ENCODE peak calls at places on chromosomes 11 and 22, in ten cellular contexts. One of them, this sample, is unnamed.

GRCh38 chr22:27405672-27406388 is 395.7 kb downstream of the MN1 start:
- DNase-seq in T-cell: no peak
- DNase-seq in tibial artery: peak
- DNase-seq in fibroblast of pulmonary artery: peak
- DNase-seq in iris pigment epithelial cell: peak
- DNase-seq in small intestine: peak
- DNase-seq in HFFc6: peak
- DNase-seq in hepatocyte: peak
- DNase-seq in AG04450: no peak
- DNase-seq in mucosa of descending colon: peak
- DNase-seq in this sample: peak

GRCh38 chr11:19075636-19076035 is 15.1 kb upstream of the MRGPRX2 start:
- DNase-seq in tibial artery: no peak
- DNase-seq in fibroblast of pulmonary artery: no peak
- DNase-seq in iris pigment epithelial cell: no peak
- DNase-seq in HFFc6: no peak
- DNase-seq in AG04450: no peak
- DNase-seq in T-cell: no peak
- DNase-seq in hepatocyte: no peak
- DNase-seq in small intestine: no peak
- DNase-seq in mucosa of descending colon: no peak
- DNase-seq in this sample: no peak

GRCh38 chr22:48955351-48956311 is 872.0 kb downstream of the BRD1 start:
- DNase-seq in T-cell: no peak
- DNase-seq in fibroblast of pulmonary artery: no peak
- DNase-seq in tibial artery: peak
- DNase-seq in AG04450: no peak
- DNase-seq in HFFc6: no peak
- DNase-seq in small intestine: no peak
- DNase-seq in hepatocyte: no peak
- DNase-seq in mucosa of descending colon: no peak
- DNase-seq in iris pigment epithelial cell: no peak
- DNase-seq in this sample: no peak

GRCh38 chr22:37511368-37512104 is 7.7 kb downstream of the CARD10 start:
- DNase-seq in HFFc6: no peak
- DNase-seq in mucosa of descending colon: no peak
- DNase-seq in AG04450: no peak
- DNase-seq in T-cell: no peak
- DNase-seq in iris pigment epithelial cell: no peak
- DNase-seq in hepatocyte: no peak
- DNase-seq in tibial artery: no peak
- DNase-seq in fibroblast of pulmonary artery: no peak
- DNase-seq in small intestine: no peak
- DNase-seq in this sample: no peak

GRCh38 chr11:1652026-1652425 is 22.5 kb downstream of the KRTAP5-5 start:
- DNase-seq in mucosa of descending colon: no peak
- DNase-seq in iris pigment epithelial cell: no peak
- DNase-seq in HFFc6: no peak
- DNase-seq in tibial artery: no peak
- DNase-seq in fibroblast of pulmonary artery: no peak
- DNase-seq in AG04450: no peak
- DNase-seq in hepatocyte: no peak
- DNase-seq in T-cell: no peak
- DNase-seq in small intestine: no peak
- DNase-seq in this sample: no peak

GRCh38 chr11:61020706-61021235 is 49.3 kb downstream of the CD6 start:
- DNase-seq in hepatocyte: no peak
- DNase-seq in iris pigment epithelial cell: no peak
- DNase-seq in mucosa of descending colon: no peak
- DNase-seq in tibial artery: no peak
- DNase-seq in AG04450: no peak
- DNase-seq in small intestine: no peak
- DNase-seq in HFFc6: no peak
- DNase-seq in fibroblast of pulmonary artery: no peak
- DNase-seq in T-cell: no peak
- DNase-seq in this sample: no peak

GRCh38 chr11:2825261-2825885 is 60.2 kb downstream of the CDKN1C start:
- DNase-seq in mucosa of descending colon: peak
- DNase-seq in HFFc6: peak
- DNase-seq in small intestine: no peak
- DNase-seq in AG04450: peak
- DNase-seq in iris pigment epithelial cell: peak
- DNase-seq in tibial artery: peak
- DNase-seq in T-cell: no peak
- DNase-seq in fibroblast of pulmonary artery: peak
- DNase-seq in hepatocyte: peak
- DNase-seq in this sample: no peak

GRCh38 chr22:44707178-44707577 is 5.2 kb downstream of the PRR5 start:
- DNase-seq in mucosa of descending colon: no peak
- DNase-seq in T-cell: no peak
- DNase-seq in tibial artery: no peak
- DNase-seq in small intestine: no peak
- DNase-seq in hepatocyte: no peak
- DNase-seq in AG04450: no peak
- DNase-seq in fibroblast of pulmonary artery: no peak
- DNase-seq in iris pigment epithelial cell: no peak
- DNase-seq in HFFc6: no peak
- DNase-seq in this sample: no peak

GRCh38 chr11:107563702-107564101 is 1.8 kb downstream of the ALKBH8 start:
- DNase-seq in hepatocyte: peak
- DNase-seq in tibial artery: peak
- DNase-seq in T-cell: peak
- DNase-seq in iris pigment epithelial cell: peak
- DNase-seq in fibroblast of pulmonary artery: peak
- DNase-seq in small intestine: peak
- DNase-seq in mucosa of descending colon: peak
- DNase-seq in HFFc6: peak
- DNase-seq in AG04450: no peak
- DNase-seq in this sample: no peak

GRCh38 chr11:19652976-19653375 is 59.7 kb upstream of the NAV2 start:
- DNase-seq in tibial artery: no peak
- DNase-seq in HFFc6: no peak
- DNase-seq in T-cell: no peak
- DNase-seq in iris pigment epithelial cell: no peak
- DNase-seq in hepatocyte: no peak
- DNase-seq in mucosa of descending colon: no peak
- DNase-seq in fibroblast of pulmonary artery: no peak
- DNase-seq in small intestine: no peak
- DNase-seq in AG04450: no peak
- DNase-seq in this sample: no peak

GRCh38 chr11:40514124-40514523 is 945.3 kb downstream of the LRRC4C start:
- DNase-seq in fibroblast of pulmonary artery: no peak
- DNase-seq in HFFc6: peak
- DNase-seq in tibial artery: no peak
- DNase-seq in iris pigment epithelial cell: peak
- DNase-seq in mucosa of descending colon: no peak
- DNase-seq in T-cell: no peak
- DNase-seq in hepatocyte: peak
- DNase-seq in small intestine: peak
- DNase-seq in AG04450: no peak
- DNase-seq in this sample: no peak

GRCh38 chr22:23192133-23192532 is 11.8 kb downstream of the BCR start:
- DNase-seq in small intestine: no peak
- DNase-seq in tibial artery: no peak
- DNase-seq in iris pigment epithelial cell: no peak
- DNase-seq in mucosa of descending colon: no peak
- DNase-seq in hepatocyte: no peak
- DNase-seq in fibroblast of pulmonary artery: no peak
- DNase-seq in T-cell: no peak
- DNase-seq in AG04450: no peak
- DNase-seq in HFFc6: no peak
- DNase-seq in this sample: no peak

GRCh38 chr11:17385926-17386325 is 2.5 kb downstream of the KCNJ11 start:
- DNase-seq in small intestine: no peak
- DNase-seq in mucosa of descending colon: no peak
- DNase-seq in hepatocyte: no peak
- DNase-seq in tibial artery: no peak
- DNase-seq in HFFc6: no peak
- DNase-seq in iris pigment epithelial cell: no peak
- DNase-seq in T-cell: no peak
- DNase-seq in AG04450: no peak
- DNase-seq in fibroblast of pulmonary artery: no peak
- DNase-seq in this sample: no peak

GRCh38 chr11:19683862-19684491 is 28.7 kb upstream of the NAV2 start:
- DNase-seq in iris pigment epithelial cell: no peak
- DNase-seq in mucosa of descending colon: no peak
- DNase-seq in fibroblast of pulmonary artery: no peak
- DNase-seq in AG04450: no peak
- DNase-seq in T-cell: no peak
- DNase-seq in tibial artery: no peak
- DNase-seq in HFFc6: no peak
- DNase-seq in small intestine: no peak
- DNase-seq in hepatocyte: no peak
- DNase-seq in this sample: no peak

GRCh38 chr11:69486056-69486772 is 4.8 kb downstream of the LINC01488 start:
- DNase-seq in mucosa of descending colon: no peak
- DNase-seq in AG04450: no peak
- DNase-seq in T-cell: no peak
- DNase-seq in hepatocyte: no peak
- DNase-seq in HFFc6: no peak
- DNase-seq in tibial artery: no peak
- DNase-seq in small intestine: no peak
- DNase-seq in iris pigment epithelial cell: no peak
- DNase-seq in fibroblast of pulmonary artery: no peak
- DNase-seq in this sample: no peak

GRCh38 chr11:112128483-112129121 is 35.3 kb downstream of the IL18 start:
- DNase-seq in small intestine: peak
- DNase-seq in T-cell: no peak
- DNase-seq in HFFc6: peak
- DNase-seq in iris pigment epithelial cell: peak
- DNase-seq in AG04450: peak
- DNase-seq in hepatocyte: peak
- DNase-seq in mucosa of descending colon: peak
- DNase-seq in fibroblast of pulmonary artery: peak
- DNase-seq in tibial artery: peak
- DNase-seq in this sample: no peak